ENCODE peak calls at places on chromosomes 5 and 9, in eight cellular contexts. N is ELR, O is HFF-Myc, D is sciatic nerve, X is glutamatergic neuron, H is tibial artery, A is activated T-cell treated with anti-CD3 and anti-CD28 coated beads for 1 hour, P is T follicular helper cell. U is an unnamed sample.

GRCh38 chr9:134372621-134373267 is 46.5 kb downstream of the RXRA start:
- DNase-seq in N (peak), O (no peak), D (no peak), X (no peak), H (peak), A (no peak), P (no peak), U (no peak)

GRCh38 chr5:52502591-52502990 is 285.1 kb upstream of the ITGA1 start:
- DNase-seq in N (no peak), O (no peak), D (no peak), X (peak), H (no peak), A (no peak), P (no peak), U (no peak)

GRCh38 chr9:104544644-104545043 is 8.0 kb upstream of the OR13C3 start:
- DNase-seq in N (no peak), O (no peak), D (no peak), X (no peak), H (no peak), A (no peak), P (no peak), U (no peak)

GRCh38 chr5:32290922-32291321 is 21.8 kb downstream of the MTMR12 start:
- DNase-seq in N (no peak), O (no peak), D (no peak), X (no peak), H (no peak), A (no peak), P (no peak), U (no peak)

GRCh38 chr9:80550181-80550580 is 978.4 kb downstream of the TLE4 start:
- DNase-seq in N (no peak), O (no peak), D (no peak), X (no peak), H (no peak), A (no peak), P (no peak), U (no peak)

GRCh38 chr5:164672931-164673694 is 1167.7 kb downstream of the MAT2B start:
- DNase-seq in N (peak), O (no peak), D (no peak), X (no peak), H (no peak), A (no peak), P (no peak), U (no peak)

GRCh38 chr5:77751328-77752023 is 24.7 kb downstream of the TBCA start:
- DNase-seq in N (no peak), O (no peak), D (no peak), X (no peak), H (no peak), A (no peak), P (no peak), U (no peak)

GRCh38 chr5:174831985-174832384 is 107.6 kb downstream of the MSX2 start:
- DNase-seq in N (no peak), O (no peak), D (no peak), X (no peak), H (no peak), A (no peak), P (no peak), U (no peak)

GRCh38 chr5:37871023-37871815 is 31.4 kb upstream of the GDNF start:
- DNase-seq in N (peak), O (no peak), D (no peak), X (no peak), H (no peak), A (no peak), P (no peak), U (no peak)

GRCh38 chr5:120055858-120056257 is 408.2 kb upstream of the PRR16 start:
- DNase-seq in N (peak), O (peak), D (no peak), X (no peak), H (no peak), A (no peak), P (no peak), U (no peak)

GRCh38 chr5:127757576-127757975 is 54.4 kb downstream of the CCDC192 start:
- DNase-seq in N (peak), O (peak), D (no peak), X (no peak), H (no peak), A (no peak), P (no peak), U (peak)

GRCh38 chr5:78594946-78595921 is 53.3 kb downstream of the LHFPL2 start:
- DNase-seq in N (peak), O (peak), D (no peak), X (no peak), H (peak), A (no peak), P (no peak), U (peak)

GRCh38 chr5:173638631-173639030 is 22.2 kb upstream of the BOD1 start:
- DNase-seq in N (no peak), O (no peak), D (no peak), X (peak), H (no peak), A (no peak), P (no peak), U (no peak)

GRCh38 chr5:135950611-135951010 is 4.2 kb downstream of the LECT2 start:
- DNase-seq in N (no peak), O (peak), D (no peak), X (no peak), H (no peak), A (no peak), P (no peak), U (no peak)

GRCh38 chr9:78958887-78959286 is 612.9 kb upstream of the TLE4 start:
- DNase-seq in N (peak), O (no peak), D (no peak), X (peak), H (no peak), A (no peak), P (no peak), U (no peak)

GRCh38 chr5:169286572-169287325 is 14.2 kb downstream of the SLIT3 start:
- DNase-seq in N (no peak), O (no peak), D (no peak), X (no peak), H (peak), A (no peak), P (no peak), U (no peak)

GRCh38 chr5:103393131-103393754 is 134.7 kb downstream of the MACIR start:
- DNase-seq in N (peak), O (peak), D (no peak), X (no peak), H (peak), A (no peak), P (no peak), U (no peak)

GRCh38 chr9:108784998-108785397 is 70.8 kb downstream of the ACTL7B start:
- DNase-seq in N (no peak), O (no peak), D (no peak), X (no peak), H (peak), A (no peak), P (no peak), U (no peak)

GRCh38 chr5:107553063-107553676 is 117.6 kb downstream of the EFNA5 start:
- DNase-seq in N (peak), O (no peak), D (no peak), X (peak), H (no peak), A (no peak), P (no peak), U (no peak)

GRCh38 chr9:5884191-5884590 is 6.5 kb upstream of the MLANA start:
- DNase-seq in N (no peak), O (no peak), D (no peak), X (no peak), H (no peak), A (no peak), P (no peak), U (no peak)

GRCh38 chr5:129406440-129406839 is 53.7 kb upstream of the ADAMTS19 start:
- DNase-seq in N (no peak), O (no peak), D (no peak), X (no peak), H (no peak), A (no peak), P (no peak), U (no peak)